ENCODE peak calls at places on chromosomes 2 and 18, in four cellular contexts. One of them, this sample, is unnamed. For H3K4me1, the result is how much of the 10 kb centered on the place peaks cover.

GRCh38 chr2:144996225-144996795 is 476.4 kb upstream of the ZEB2 start:
- DNase-seq in naive thymus-derived CD4-positive, alpha-beta T cell: no peak
- DNase-seq in heart right ventricle: no peak
- DNase-seq in psoas muscle: no peak
- DNase-seq in this sample: no peak

GRCh38 chr2:157315901-157316300 is 9.7 kb downstream of the ERMN start:
- DNase-seq in psoas muscle: no peak
- DNase-seq in naive thymus-derived CD4-positive, alpha-beta T cell: no peak
- DNase-seq in heart right ventricle: no peak
- DNase-seq in this sample: no peak

GRCh38 chr2:122135353-122135947 is 380.0 kb downstream of the TSN start:
- DNase-seq in naive thymus-derived CD4-positive, alpha-beta T cell: no peak
- DNase-seq in psoas muscle: no peak
- DNase-seq in heart right ventricle: no peak
- DNase-seq in this sample: no peak

GRCh38 chr2:152466925-152467676 is 132.1 kb downstream of the FMNL2 start:
- DNase-seq in psoas muscle: no peak
- DNase-seq in heart right ventricle: no peak
- DNase-seq in naive thymus-derived CD4-positive, alpha-beta T cell: no peak
- DNase-seq in this sample: no peak

GRCh38 chr2:25257032-25257455 is 84.7 kb downstream of the DNMT3A start:
- DNase-seq in psoas muscle: no peak
- DNase-seq in naive thymus-derived CD4-positive, alpha-beta T cell: no peak
- DNase-seq in heart right ventricle: peak
- DNase-seq in this sample: no peak

GRCh38 chr2:216074794-216075193 is 6.8 kb downstream of the PECR start:
- DNase-seq in heart right ventricle: no peak
- DNase-seq in naive thymus-derived CD4-positive, alpha-beta T cell: no peak
- DNase-seq in psoas muscle: no peak
- DNase-seq in this sample: no peak

GRCh38 chr2:174775586-174775985 is 11.3 kb upstream of the CHRNA1 start:
- DNase-seq in psoas muscle: no peak
- DNase-seq in naive thymus-derived CD4-positive, alpha-beta T cell: no peak
- DNase-seq in heart right ventricle: no peak
- DNase-seq in this sample: no peak

GRCh38 chr2:55459278-55459677 is 39.6 kb upstream of the CCDC88A start:
- DNase-seq in psoas muscle: no peak
- DNase-seq in heart right ventricle: no peak
- DNase-seq in naive thymus-derived CD4-positive, alpha-beta T cell: no peak
- DNase-seq in this sample: no peak

GRCh38 chr18:59629894-59630293 is 67.3 kb downstream of the CCBE1 start:
- DNase-seq in heart right ventricle: no peak
- DNase-seq in naive thymus-derived CD4-positive, alpha-beta T cell: no peak
- DNase-seq in psoas muscle: no peak
- DNase-seq in this sample: no peak

GRCh38 chr2:140273958-140274357 is 1493.8 kb upstream of the NXPH2 start:
- DNase-seq in naive thymus-derived CD4-positive, alpha-beta T cell: no peak
- DNase-seq in psoas muscle: no peak
- DNase-seq in heart right ventricle: no peak
- DNase-seq in this sample: no peak

GRCh38 chr2:63053889-63054725 is 3.5 kb downstream of the OTX1 start:
- DNase-seq in naive thymus-derived CD4-positive, alpha-beta T cell: no peak
- DNase-seq in psoas muscle: peak
- DNase-seq in heart right ventricle: no peak
- DNase-seq in this sample: no peak

GRCh38 chr2:39657538-39657937 is 8.2 kb upstream of the TMEM178A start:
- DNase-seq in heart right ventricle: no peak
- DNase-seq in psoas muscle: no peak
- DNase-seq in naive thymus-derived CD4-positive, alpha-beta T cell: no peak
- DNase-seq in this sample: no peak
- H3K27ac ChIP-seq in heart right ventricle: no peak
- H3K27ac ChIP-seq in psoas muscle: no peak
- H3K27ac ChIP-seq in naive thymus-derived CD4-positive, alpha-beta T cell: no peak
- H3K27ac ChIP-seq in this sample: no peak

GRCh38 chr2:153870308-153870707 is 1.4 kb upstream of the GALNT13 start:
- DNase-seq in heart right ventricle: no peak
- DNase-seq in naive thymus-derived CD4-positive, alpha-beta T cell: no peak
- DNase-seq in psoas muscle: no peak
- DNase-seq in this sample: no peak

GRCh38 chr2:153875801-153876466 is 4.2 kb downstream of the GALNT13 start:
- DNase-seq in naive thymus-derived CD4-positive, alpha-beta T cell: no peak
- DNase-seq in psoas muscle: no peak
- DNase-seq in heart right ventricle: no peak
- DNase-seq in this sample: no peak

GRCh38 chr2:153873062-153874048 is 1.6 kb downstream of the GALNT13 start:
- DNase-seq in heart right ventricle: no peak
- DNase-seq in psoas muscle: no peak
- DNase-seq in naive thymus-derived CD4-positive, alpha-beta T cell: no peak
- DNase-seq in this sample: no peak

GRCh38 chr2:153871231-153872221 is at the start of gene GALNT13:
- DNase-seq in psoas muscle: peak
- DNase-seq in naive thymus-derived CD4-positive, alpha-beta T cell: no peak
- DNase-seq in heart right ventricle: no peak
- DNase-seq in this sample: no peak

GRCh38 chr2:153872311-153873061 is 764 bp downstream of the GALNT13 start:
- DNase-seq in psoas muscle: no peak
- DNase-seq in naive thymus-derived CD4-positive, alpha-beta T cell: no peak
- DNase-seq in heart right ventricle: no peak
- DNase-seq in this sample: no peak
- H3K4me3 ChIP-seq in psoas muscle: no peak
- H3K4me3 ChIP-seq in naive thymus-derived CD4-positive, alpha-beta T cell: no peak
- H3K4me3 ChIP-seq in heart right ventricle: no peak
- H3K4me3 ChIP-seq in this sample: no peak

GRCh38 chr2:48545244-48545643 is 15.3 kb downstream of the STON1 start:
- DNase-seq in psoas muscle: no peak
- DNase-seq in heart right ventricle: no peak
- DNase-seq in naive thymus-derived CD4-positive, alpha-beta T cell: no peak
- DNase-seq in this sample: no peak
- H3K4me1 ChIP-seq in psoas muscle: under half
- H3K4me1 ChIP-seq in heart right ventricle: under half
- H3K4me1 ChIP-seq in naive thymus-derived CD4-positive, alpha-beta T cell: under half
- H3K4me1 ChIP-seq in this sample: under half

DNA sequence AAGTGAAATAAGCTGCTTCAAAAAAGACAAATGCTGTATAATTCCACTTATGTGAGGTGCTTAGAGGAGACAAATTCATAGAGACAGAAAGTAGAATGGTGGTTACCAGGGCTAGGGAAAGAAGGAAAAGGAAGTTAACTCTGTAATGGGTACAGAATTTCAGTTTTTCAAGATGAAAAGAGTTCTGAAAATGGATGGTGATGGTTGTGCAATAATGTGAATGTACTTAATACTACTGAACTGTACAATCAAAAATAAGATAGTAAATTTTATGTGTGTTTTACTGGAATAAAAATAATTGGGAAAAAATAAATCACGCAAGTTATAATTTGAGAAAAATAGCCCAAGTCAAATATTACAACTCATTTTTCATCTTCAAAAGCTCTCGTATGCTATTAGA is 27.5 kb downstream of the ARHGAP25 start:
- DNase-seq in heart right ventricle: no peak
- DNase-seq in psoas muscle: no peak
- DNase-seq in naive thymus-derived CD4-positive, alpha-beta T cell: no peak
- DNase-seq in this sample: no peak
- H3K27ac ChIP-seq in heart right ventricle: no peak
- H3K27ac ChIP-seq in psoas muscle: no peak
- H3K27ac ChIP-seq in naive thymus-derived CD4-positive, alpha-beta T cell: peak
- H3K27ac ChIP-seq in this sample: peak

DNA sequence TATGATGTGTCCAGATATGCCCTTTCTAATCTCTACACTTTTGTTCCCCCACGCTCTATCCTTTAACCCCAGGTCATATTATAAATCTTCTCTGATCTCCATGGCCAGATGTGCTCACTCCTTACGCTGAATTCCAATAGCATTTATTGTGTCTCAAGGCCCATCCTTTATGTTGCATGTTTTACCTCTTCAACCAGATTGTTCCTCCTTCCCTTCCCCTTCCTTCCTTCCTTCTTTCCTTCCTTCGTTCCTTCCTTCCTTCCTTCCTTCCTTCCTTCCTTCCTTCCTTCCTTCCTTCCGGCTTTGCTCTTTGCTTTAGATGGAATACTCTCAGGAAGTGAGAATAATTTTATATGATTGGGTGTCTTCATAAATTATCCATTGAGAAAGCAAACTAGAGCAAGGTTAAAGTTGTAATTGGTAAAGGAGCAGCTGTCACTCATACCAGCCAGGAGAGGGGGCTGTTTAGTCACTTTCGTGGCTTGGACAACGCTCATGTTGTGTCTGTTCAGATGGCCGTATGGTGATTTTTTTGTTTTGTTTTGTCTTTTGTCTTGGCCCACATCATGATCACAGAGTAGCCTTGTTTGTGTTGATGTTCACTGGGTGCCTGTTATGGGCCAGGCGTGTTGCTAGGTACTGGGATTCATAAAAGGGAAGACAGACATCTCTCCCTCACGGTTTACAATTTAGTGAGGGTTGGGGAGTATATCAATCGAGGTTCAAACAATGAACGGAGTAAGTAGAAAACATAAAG is 68.0 kb downstream of the DAW1 start:
- DNase-seq in heart right ventricle: no peak
- DNase-seq in naive thymus-derived CD4-positive, alpha-beta T cell: no peak
- DNase-seq in psoas muscle: no peak
- DNase-seq in this sample: no peak
- H3K4me3 ChIP-seq in heart right ventricle: no peak
- H3K4me3 ChIP-seq in naive thymus-derived CD4-positive, alpha-beta T cell: no peak
- H3K4me3 ChIP-seq in psoas muscle: no peak
- H3K4me3 ChIP-seq in this sample: no peak

GRCh38 chr2:168894720-168895119 is 4.5 kb upstream of the SPC25 start:
- DNase-seq in psoas muscle: no peak
- DNase-seq in naive thymus-derived CD4-positive, alpha-beta T cell: no peak
- DNase-seq in heart right ventricle: no peak
- DNase-seq in this sample: no peak
- H3K4me1 ChIP-seq in psoas muscle: under half
- H3K4me1 ChIP-seq in naive thymus-derived CD4-positive, alpha-beta T cell: under half
- H3K4me1 ChIP-seq in heart right ventricle: under half
- H3K4me1 ChIP-seq in this sample: under half

GRCh38 chr2:37737507-37737906 is 66.1 kb upstream of the CDC42EP3 start:
- DNase-seq in psoas muscle: no peak
- DNase-seq in naive thymus-derived CD4-positive, alpha-beta T cell: no peak
- DNase-seq in heart right ventricle: no peak
- DNase-seq in this sample: no peak

GRCh38 chr2:37738266-37738885 is 66.9 kb upstream of the CDC42EP3 start:
- DNase-seq in naive thymus-derived CD4-positive, alpha-beta T cell: no peak
- DNase-seq in heart right ventricle: no peak
- DNase-seq in psoas muscle: no peak
- DNase-seq in this sample: no peak

GRCh38 chr2:37744010-37744409 is 72.6 kb upstream of the CDC42EP3 start:
- DNase-seq in heart right ventricle: no peak
- DNase-seq in naive thymus-derived CD4-positive, alpha-beta T cell: no peak
- DNase-seq in psoas muscle: no peak
- DNase-seq in this sample: no peak

GRCh38 chr2:37742286-37742685 is 70.8 kb upstream of the CDC42EP3 start:
- DNase-seq in naive thymus-derived CD4-positive, alpha-beta T cell: no peak
- DNase-seq in heart right ventricle: no peak
- DNase-seq in psoas muscle: no peak
- DNase-seq in this sample: no peak

DNA sequence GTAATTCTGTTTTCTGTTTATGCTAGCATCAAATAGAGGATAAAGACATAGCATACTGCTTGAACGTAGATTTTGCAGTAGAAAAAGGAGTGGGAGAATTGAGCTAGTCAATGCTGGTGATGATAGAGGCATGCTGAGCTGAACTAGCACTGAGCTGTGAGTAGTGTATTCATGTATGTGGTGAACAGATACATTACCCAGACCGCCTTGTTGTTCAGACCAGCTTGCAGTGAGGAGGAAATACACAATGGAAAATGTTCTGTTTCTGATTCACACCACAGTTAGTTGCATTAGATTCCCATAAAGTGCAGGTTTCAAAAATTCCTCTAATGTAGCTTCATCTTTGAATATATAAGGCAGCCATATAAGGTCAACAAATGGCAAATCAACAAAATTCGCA is 68.9 kb upstream of the CDC42EP3 start:
- DNase-seq in psoas muscle: no peak
- DNase-seq in heart right ventricle: no peak
- DNase-seq in naive thymus-derived CD4-positive, alpha-beta T cell: no peak
- DNase-seq in this sample: no peak
- H3K27ac ChIP-seq in psoas muscle: no peak
- H3K27ac ChIP-seq in heart right ventricle: no peak
- H3K27ac ChIP-seq in naive thymus-derived CD4-positive, alpha-beta T cell: no peak
- H3K27ac ChIP-seq in this sample: no peak

This sample was measured in CD4-positive, alpha-beta memory T cell.